ENCODE peak calls at places on chromosomes 13 and 19, in eight cellular contexts. C is tibial artery, D is astrocyte of the spinal cord, J is tibial nerve, V is lung, S is breast epithelium, R is MCF 10A, I is fibroblast of lung. H is an unnamed sample.

GRCh38 chr19:28710278-28710677 is 502.7 kb downstream of the UQCRFS1 start:
- DNase-seq in C (no peak), R (peak), I (peak), J (no peak), D (peak), V (no peak), S (no peak), H (no peak)

GRCh38 chr13:49292742-49293498 is 45.2 kb downstream of the CDADC1 start:
- DNase-seq in V (peak), I (peak), R (no peak), J (no peak), C (peak), S (no peak), D (peak), H (no peak)

GRCh38 chr13:49097374-49097773 is 121.7 kb downstream of the FNDC3A start:
- DNase-seq in S (peak), V (no peak), C (no peak), I (peak), J (no peak), D (peak), R (peak), H (no peak)

GRCh38 chr13:31951215-31951678 is 80.3 kb upstream of the FRY start:
- DNase-seq in R (peak), V (peak), D (no peak), J (peak), I (no peak), S (peak), C (peak), H (no peak)

GRCh38 chr13:28046981-28047380 is 53.4 kb downstream of the FLT3 start:
- DNase-seq in V (no peak), C (no peak), J (no peak), R (no peak), D (peak), S (no peak), I (no peak), H (no peak)

GRCh38 chr19:12984683-12985048 is 10.6 kb upstream of the NFIX start:
- DNase-seq in D (no peak), S (no peak), V (no peak), C (no peak), I (no peak), R (no peak), J (no peak), H (no peak)

GRCh38 chr19:34687348-34687747 is 9.9 kb downstream of the ZNF302 start:
- DNase-seq in J (no peak), D (no peak), R (no peak), C (no peak), I (no peak), V (no peak), S (no peak), H (no peak)

GRCh38 chr19:56637976-56638555 is 4.9 kb upstream of the SMIM17 start:
- DNase-seq in C (no peak), I (peak), V (peak), R (peak), S (peak), J (no peak), D (peak), H (no peak)

GRCh38 chr13:40503966-40504591 is 162.4 kb downstream of the FOXO1 start:
- DNase-seq in J (no peak), S (peak), R (peak), I (peak), D (peak), C (peak), V (no peak), H (no peak)

GRCh38 chr19:9966448-9966847 is 30.1 kb upstream of the OLFM2 start:
- DNase-seq in R (no peak), S (no peak), D (no peak), V (no peak), C (no peak), I (no peak), J (no peak), H (no peak)

GRCh38 chr13:111508902-111509509 is 188.6 kb downstream of the TEX29 start:
- DNase-seq in J (no peak), R (no peak), V (no peak), I (no peak), D (no peak), S (no peak), C (no peak), H (no peak)

GRCh38 chr13:73286177-73286576 is 227.4 kb downstream of the KLF5 start:
- DNase-seq in V (no peak), C (no peak), J (no peak), I (no peak), R (no peak), S (no peak), D (no peak), H (no peak)

GRCh38 chr13:66915596-66916185 is 314.4 kb downstream of the PCDH9 start:
- DNase-seq in S (no peak), J (no peak), R (peak), C (no peak), I (no peak), V (no peak), D (peak), H (no peak)

GRCh38 chr13:89923731-89924130 is 1423.8 kb upstream of the MIR17HG start:
- DNase-seq in C (no peak), S (no peak), J (no peak), D (peak), V (no peak), I (peak), R (peak), H (no peak)

GRCh38 chr13:20528451-20528850 is 2.8 kb upstream of the CRYL1 start:
- DNase-seq in S (no peak), C (no peak), I (no peak), D (no peak), J (no peak), V (no peak), R (no peak), H (no peak)

GRCh38 chr13:29664591-29664990 is 69.1 kb upstream of the SLC7A1 start:
- DNase-seq in R (no peak), C (no peak), S (no peak), V (no peak), I (no peak), J (no peak), D (no peak), H (no peak)

GRCh38 chr13:41562083-41562482 is 104.7 kb downstream of the RGCC start:
- DNase-seq in S (peak), J (peak), D (peak), R (peak), C (no peak), V (no peak), I (peak), H (no peak)

GRCh38 chr19:42023121-42023942 is 29.3 kb upstream of the ATP1A3 start:
- DNase-seq in J (no peak), D (no peak), V (no peak), C (no peak), S (no peak), R (peak), I (peak), H (no peak)

GRCh38 chr19:11052391-11052790 is 36.9 kb upstream of the LDLR start:
- DNase-seq in C (no peak), D (no peak), R (no peak), S (no peak), V (no peak), I (no peak), J (no peak), H (no peak)

GRCh38 chr13:31756346-31756745 is 17.0 kb downstream of the RXFP2 start:
- DNase-seq in D (peak), I (peak), S (no peak), J (no peak), V (no peak), R (peak), C (peak), H (no peak)

GRCh38 chr19:13037161-13037560 is 41.9 kb downstream of the NFIX start:
- DNase-seq in J (no peak), V (no peak), I (peak), D (peak), S (peak), C (peak), R (peak), H (no peak)

GRCh38 chr19:677201-677600 is 1.0 kb downstream of the FSTL3 start:
- DNase-seq in J (peak), I (peak), V (peak), D (peak), S (peak), R (peak), C (peak), H (peak)

GRCh38 chr19:48354332-48354992 is 9.3 kb downstream of the TMEM143 start:
- DNase-seq in J (no peak), S (no peak), R (no peak), I (peak), D (peak), C (no peak), V (no peak), H (no peak)

GRCh38 chr13:42875448-42876269 is 94.3 kb downstream of the FAM216B start:
- DNase-seq in V (no peak), C (no peak), I (peak), D (peak), J (no peak), R (no peak), S (no peak), H (no peak)
- TF ChIP-seq CTCF in V (no peak), C (no peak), I (peak), D (peak), J (no peak), R (no peak), S (no peak), H (no peak)

GRCh38 chr13:79196366-79196765 is 209.7 kb downstream of the RBM26 start:
- DNase-seq in D (no peak), J (no peak), V (no peak), R (no peak), I (no peak), S (no peak), C (no peak), H (no peak)
- TF ChIP-seq CTCF in D (no peak), J (no peak), V (no peak), R (no peak), I (no peak), S (no peak), C (no peak), H (no peak)

DNA sequence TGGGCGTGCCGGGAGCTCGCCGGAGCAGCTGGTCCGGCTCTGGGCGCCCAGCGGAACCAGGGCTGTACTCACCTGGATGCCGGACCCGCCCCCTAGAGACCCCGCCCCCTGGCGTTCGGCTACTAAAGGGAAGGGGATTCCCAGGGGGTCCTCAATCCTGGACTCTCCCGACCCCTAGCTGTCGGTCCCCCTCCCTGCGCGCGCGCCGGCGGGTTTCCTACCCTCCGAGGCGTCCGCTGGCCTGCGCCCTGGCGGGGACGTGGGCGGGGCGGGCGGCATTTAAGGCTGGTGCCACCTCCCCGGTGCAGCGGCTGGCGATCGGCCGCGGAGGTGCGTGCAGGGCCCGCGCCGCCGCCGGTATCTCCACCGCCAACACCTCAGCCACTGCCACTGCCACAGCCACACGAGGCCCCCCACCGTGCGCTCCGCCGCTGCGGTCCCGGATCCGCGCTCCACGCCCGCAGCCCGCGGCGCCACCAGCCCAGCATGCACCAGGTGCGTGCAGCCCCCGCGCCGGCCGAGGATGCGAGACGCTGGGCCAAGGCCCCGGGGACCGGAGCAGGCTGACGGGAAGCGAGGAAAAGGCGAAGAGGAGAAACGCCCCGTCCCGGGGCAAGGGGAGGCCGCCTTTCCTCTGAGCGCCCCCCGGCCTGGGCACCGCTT is at the start of gene ATP12A:
- DNase-seq in I (no peak), D (no peak), C (no peak), S (no peak), V (no peak), J (no peak), R (no peak), H (no peak)
- TF ChIP-seq CTCF in I (no peak), D (no peak), C (no peak), S (no peak), V (no peak), J (no peak), R (peak), H (no peak)

GRCh38 chr19:17075035-17075859 is at the start of the genes HAUS8 and MYO9B:
- DNase-seq in C (peak), J (peak), D (peak), I (peak), S (peak), R (peak), V (peak), H (peak)
- TF ChIP-seq CTCF in C (no peak), J (peak), D (no peak), I (no peak), S (no peak), R (no peak), V (no peak), H (no peak)

GRCh38 chr13:98986226-98986846 is 8.5 kb upstream of the DOCK9 start:
- DNase-seq in D (no peak), C (no peak), S (no peak), J (no peak), R (no peak), V (no peak), I (no peak), H (no peak)
- TF ChIP-seq CTCF in D (no peak), C (no peak), S (no peak), J (no peak), R (no peak), V (no peak), I (no peak), H (no peak)

GRCh38 chr19:4737955-4738580 is 14.4 kb upstream of the DPP9 start:
- DNase-seq in R (no peak), D (no peak), S (no peak), J (no peak), C (no peak), V (no peak), I (no peak), H (no peak)
- TF ChIP-seq CTCF in R (no peak), D (no peak), S (no peak), J (no peak), C (no peak), V (no peak), I (no peak), H (no peak)

GRCh38 chr13:76683168-76683567 is 203.0 kb downstream of the KCTD12 start:
- DNase-seq in S (no peak), R (no peak), J (no peak), C (no peak), D (no peak), V (no peak), I (no peak), H (no peak)
- TF ChIP-seq CTCF in S (no peak), R (no peak), J (no peak), C (no peak), D (no peak), V (no peak), I (no peak), H (no peak)

DNA sequence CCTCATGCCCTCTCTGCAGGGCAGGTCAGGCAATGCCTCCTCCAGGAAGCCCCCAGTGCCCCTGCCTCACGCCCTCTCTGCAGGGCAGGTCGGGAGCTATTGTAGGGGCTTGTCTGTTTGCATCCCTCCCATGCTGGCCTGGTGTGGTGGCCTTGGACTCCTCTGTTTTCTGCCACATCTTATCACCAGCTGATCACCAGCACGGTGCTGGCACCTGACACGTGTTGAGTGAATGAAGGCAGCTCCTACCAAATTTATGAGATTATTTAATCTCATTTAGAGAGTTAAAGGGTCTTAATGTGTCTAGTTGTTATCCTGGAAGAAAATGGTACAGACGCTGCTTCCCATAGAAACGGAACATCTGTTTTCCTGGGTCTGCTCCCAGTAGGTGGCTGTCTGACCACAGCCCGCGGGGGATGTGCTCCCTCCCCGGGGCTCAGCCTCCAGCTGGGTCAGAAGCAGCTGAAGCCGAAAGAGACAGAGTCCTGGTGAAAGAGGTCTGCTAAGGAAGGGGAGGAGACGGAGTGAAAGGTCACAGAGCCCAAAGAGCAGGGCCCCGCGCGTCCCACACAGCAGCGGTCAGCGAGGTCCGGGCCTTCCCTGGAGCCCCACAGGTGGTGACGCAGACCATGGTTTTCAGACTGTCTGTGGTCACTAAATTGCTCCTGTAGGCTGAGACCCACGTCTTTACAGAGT is 51.7 kb upstream of the C13orf46 start:
- DNase-seq in J (no peak), I (peak), C (peak), D (peak), S (no peak), R (no peak), V (no peak), H (no peak)
- TF ChIP-seq CTCF in J (no peak), I (peak), C (no peak), D (no peak), S (no peak), R (no peak), V (no peak), H (no peak)

H was measured in coronary artery.